ENCODE peak calls at places on chromosomes 11 and 22, in eight cellular contexts. N, D, H, T, B, U, P and S are unnamed samples.

GRCh38 chr22:42985541-42985925 is 29.4 kb downstream of the PACSIN2 start:
- DNase-seq in N (no peak), B (no peak), H (no peak), P (no peak), U (no peak), D (no peak), T (no peak), S (no peak)

GRCh38 chr22:39932918-39933649 is 27.1 kb upstream of the TMA7B start:
- DNase-seq in H (no peak), P (no peak), D (no peak), B (no peak), N (no peak), U (peak; percentile 71), T (peak; percentile 5), S (peak; percentile 21)

GRCh38 chr11:69644071-69644961 is 3.4 kb downstream of the CCND1 start:
- DNase-seq in T (peak; percentile 89), N (peak; percentile 86), P (no peak), B (peak; percentile 49), U (peak; percentile 87), H (peak; percentile 69), D (peak; percentile 55), S (no peak)

GRCh38 chr11:94794287-94795168 is 26.4 kb downstream of the AMOTL1 start:
- DNase-seq in T (peak; percentile 96), N (peak; percentile 89), D (peak; percentile 58), B (no peak), U (peak; percentile 77), H (peak; percentile 86), P (no peak), S (no peak)

GRCh38 chr11:43738600-43739409 is 58.3 kb downstream of the HSD17B12 start:
- DNase-seq in D (no peak), U (no peak), N (peak; percentile 65), P (no peak), B (no peak), T (peak; percentile 80), H (peak; percentile 60), S (no peak)

GRCh38 chr11:69297926-69298777 is 4.2 kb downstream of the MYEOV start:
- DNase-seq in T (peak; percentile 83), H (peak; percentile 91), U (peak; percentile 82), B (peak; percentile 54), N (peak; percentile 32), D (peak; percentile 88), P (no peak), S (no peak)

GRCh38 chr11:75184757-75185156 is 33.9 kb downstream of the SLCO2B1 start:
- DNase-seq in H (no peak), B (no peak), P (no peak), T (no peak), D (no peak), N (no peak), U (no peak), S (no peak)

GRCh38 chr11:69076129-69076791 is 27.5 kb downstream of the TPCN2 start:
- DNase-seq in U (no peak), T (peak; percentile 41), D (no peak), B (no peak), P (no peak), N (peak; percentile 3), H (peak; percentile 61), S (no peak)

GRCh38 chr11:59756496-59756840 is 1.3 kb downstream of the STX3 start:
- DNase-seq in T (no peak), D (no peak), U (no peak), N (no peak), H (peak; percentile 67), B (no peak), P (no peak), S (no peak)

GRCh38 chr11:30478923-30479322 is 107.2 kb downstream of the MPPED2 start:
- DNase-seq in H (no peak), T (no peak), N (no peak), D (peak; percentile 41), P (no peak), B (no peak), U (no peak), S (no peak)

GRCh38 chr11:60625262-60625661 is 74.2 kb upstream of the MS4A8 start:
- DNase-seq in T (peak; percentile 36), N (no peak), D (no peak), P (no peak), H (peak; percentile 25), B (no peak), U (peak; percentile 34), S (no peak)

GRCh38 chr22:22728382-22728781 is 84.0 kb downstream of the GGTLC2 start:
- DNase-seq in T (no peak), N (no peak), D (no peak), P (no peak), B (no peak), U (no peak), H (peak; percentile 51), S (no peak)

GRCh38 chr11:6606471-6607189 is 3.1 kb downstream of the ILK start:
- DNase-seq in D (peak; percentile 95), P (peak; percentile 70), T (peak; percentile 92), H (peak; percentile 83), U (peak; percentile 84), B (peak; percentile 92), N (peak; percentile 90), S (peak; percentile 80)

GRCh38 chr22:27242111-27242436 is 559.5 kb downstream of the MN1 start:
- DNase-seq in N (no peak), D (no peak), P (no peak), H (no peak), T (no peak), B (no peak), U (no peak), S (no peak)

GRCh38 chr11:33135216-33135615 is 26.1 kb downstream of the CSTF3 start:
- DNase-seq in B (no peak), N (peak; percentile 72), U (no peak), T (peak; percentile 86), D (no peak), P (no peak), H (no peak), S (no peak)

GRCh38 chr11:64313491-64314145 is 3.7 kb downstream of the TRMT112 start:
- DNase-seq in H (no peak), D (peak; percentile 72), N (no peak), P (no peak), B (no peak), T (peak; percentile 56), U (no peak), S (no peak)

GRCh38 chr11:46555269-46556054 is 38.4 kb downstream of the AMBRA1 start:
- DNase-seq in B (no peak), D (no peak), T (peak; percentile 75), N (no peak), U (no peak), H (no peak), P (no peak), S (no peak)

GRCh38 chr11:121464352-121464946 is 11.7 kb upstream of the SORL1-AS1 start:
- DNase-seq in T (peak; percentile 89), B (no peak), D (peak; percentile 54), N (peak; percentile 75), P (peak; percentile 76), U (no peak), H (peak; percentile 92), S (no peak)

GRCh38 chr11:73982595-73982989 is at the start of gene UCP2:
- DNase-seq in P (peak; percentile 79), T (no peak), D (peak; percentile 81), H (no peak), U (peak; percentile 91), N (peak; percentile 26), B (peak; percentile 75), S (peak; percentile 68)

GRCh38 chr11:65817312-65817814 is 16.4 kb upstream of the SNX32 start:
- DNase-seq in T (no peak), U (no peak), N (no peak), D (no peak), H (no peak), B (no peak), P (no peak), S (no peak)

GRCh38 chr11:59918494-59918893 is 19.7 kb upstream of the OOSP1 start:
- DNase-seq in B (no peak), P (no peak), U (no peak), D (no peak), T (peak; percentile 71), N (no peak), H (peak; percentile 74), S (no peak)

GRCh38 chr22:44544523-44545433 is 46.7 kb upstream of the RTL6 start:
- DNase-seq in H (no peak), U (no peak), D (no peak), N (no peak), P (no peak), B (no peak), T (no peak), S (no peak)
- TF ChIP-seq CTCF in H (no peak), U (no peak), D (no peak), N (no peak), P (no peak), B (no peak), T (no peak), S (no peak)

DNA sequence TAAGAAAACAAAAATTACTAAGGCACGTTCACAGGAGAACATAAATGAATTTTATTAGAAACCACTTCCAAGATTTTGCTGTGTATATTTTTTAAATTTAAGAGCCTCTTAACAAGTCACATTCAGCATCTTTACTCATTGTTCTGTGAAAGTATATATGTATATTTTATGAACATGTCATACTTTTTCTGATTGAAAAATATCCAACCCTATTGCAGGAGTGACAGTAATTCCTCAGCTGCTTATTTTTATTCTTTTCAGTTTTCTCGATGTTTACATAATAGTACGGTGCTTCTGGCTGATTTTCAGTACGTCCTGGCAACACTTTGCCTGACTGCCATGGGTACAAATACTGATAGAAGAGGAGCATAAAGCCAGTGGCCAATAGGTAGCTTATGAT is 41.8 kb downstream of the XKR3 start:
- DNase-seq in B (no peak), U (no peak), H (no peak), D (no peak), N (no peak), T (no peak), P (no peak), S (no peak)
- TF ChIP-seq CTCF in B (no peak), U (no peak), H (no peak), D (no peak), N (no peak), T (no peak), P (no peak), S (no peak)

GRCh38 chr11:11963842-11964773 is 44.3 kb downstream of the DKK3 start:
- DNase-seq in H (no peak), U (peak; percentile 66), D (no peak), B (no peak), N (no peak), P (no peak), T (no peak), S (no peak)

GRCh38 chr11:11959601-11960000 is 48.8 kb downstream of the DKK3 start:
- DNase-seq in D (no peak), B (no peak), T (no peak), H (no peak), U (no peak), N (no peak), P (no peak), S (no peak)

GRCh38 chr11:11958403-11958802 is 50.0 kb downstream of the DKK3 start:
- DNase-seq in U (no peak), H (no peak), N (no peak), B (no peak), P (no peak), T (no peak), D (no peak), S (no peak)

GRCh38 chr11:11961399-11962028 is 46.9 kb downstream of the DKK3 start:
- DNase-seq in U (no peak), H (no peak), N (no peak), P (no peak), D (no peak), B (no peak), T (no peak), S (no peak)

GRCh38 chr11:11960687-11961086 is 47.7 kb downstream of the DKK3 start:
- DNase-seq in D (no peak), U (no peak), H (no peak), P (no peak), B (no peak), N (no peak), T (no peak), S (no peak)
- TF ChIP-seq CTCF in D (no peak), U (no peak), H (no peak), P (no peak), B (no peak), N (no peak), T (no peak), S (no peak)

GRCh38 chr11:109939176-109939810 is 153.9 kb upstream of the ZC3H12C start:
- DNase-seq in B (no peak), D (no peak), H (peak; percentile 68), N (peak; percentile 51), P (no peak), T (peak; percentile 87), U (no peak), S (no peak)
- TF ChIP-seq CTCF in B (peak; percentile 52), D (peak; percentile 31), H (peak; percentile 64), N (peak; percentile 79), P (no peak), T (peak; percentile 86), U (no peak), S (peak; percentile 80)